ENCODE peak calls at places on chromosomes 2 and 18, in six cellular contexts. One of them, this sample, is unnamed.

GRCh38 chr2:59790186-59791142 is 763.0 kb downstream of the BCL11A start:
- DNase-seq in amniotic stem cell: no peak
- DNase-seq in T-helper 2 cell: no peak
- DNase-seq in endodermal cell: no peak
- DNase-seq in stimulated activated naive CD8-positive, alpha-beta T cell treated with anti-CD3 and anti-CD28 coated beads, Interleukin-15, amount 100 ng/mL, for 72 hours: no peak
- DNase-seq in small intestine: no peak
- DNase-seq in this sample: no peak

GRCh38 chr2:21330786-21331391 is 207.1 kb downstream of the TDRD15 start:
- DNase-seq in amniotic stem cell: no peak
- DNase-seq in T-helper 2 cell: no peak
- DNase-seq in endodermal cell: no peak
- DNase-seq in stimulated activated naive CD8-positive, alpha-beta T cell treated with anti-CD3 and anti-CD28 coated beads, Interleukin-15, amount 100 ng/mL, for 72 hours: no peak
- DNase-seq in small intestine: peak
- DNase-seq in this sample: no peak

GRCh38 chr18:52340466-52341378 is 725 bp downstream of the DCC start:
- DNase-seq in amniotic stem cell: no peak
- DNase-seq in T-helper 2 cell: no peak
- DNase-seq in endodermal cell: no peak
- DNase-seq in stimulated activated naive CD8-positive, alpha-beta T cell treated with anti-CD3 and anti-CD28 coated beads, Interleukin-15, amount 100 ng/mL, for 72 hours: no peak
- DNase-seq in small intestine: no peak
- DNase-seq in this sample: no peak

GRCh38 chr18:12904012-12904516 is 20.0 kb upstream of the PTPN2 start:
- DNase-seq in amniotic stem cell: no peak
- DNase-seq in T-helper 2 cell: no peak
- DNase-seq in endodermal cell: no peak
- DNase-seq in stimulated activated naive CD8-positive, alpha-beta T cell treated with anti-CD3 and anti-CD28 coated beads, Interleukin-15, amount 100 ng/mL, for 72 hours: peak
- DNase-seq in small intestine: no peak
- DNase-seq in this sample: no peak

GRCh38 chr2:48946444-48947048 is 191.0 kb upstream of the LHCGR start:
- DNase-seq in amniotic stem cell: peak
- DNase-seq in T-helper 2 cell: no peak
- DNase-seq in endodermal cell: peak
- DNase-seq in stimulated activated naive CD8-positive, alpha-beta T cell treated with anti-CD3 and anti-CD28 coated beads, Interleukin-15, amount 100 ng/mL, for 72 hours: peak
- DNase-seq in small intestine: peak
- DNase-seq in this sample: peak

GRCh38 chr2:145095641-145096435 is 575.9 kb upstream of the ZEB2 start:
- DNase-seq in amniotic stem cell: no peak
- DNase-seq in T-helper 2 cell: no peak
- DNase-seq in endodermal cell: no peak
- DNase-seq in stimulated activated naive CD8-positive, alpha-beta T cell treated with anti-CD3 and anti-CD28 coated beads, Interleukin-15, amount 100 ng/mL, for 72 hours: no peak
- DNase-seq in small intestine: no peak
- DNase-seq in this sample: no peak

GRCh38 chr18:21593540-21594257 is 6.8 kb downstream of the ESCO1 start:
- DNase-seq in amniotic stem cell: no peak
- DNase-seq in T-helper 2 cell: no peak
- DNase-seq in endodermal cell: no peak
- DNase-seq in stimulated activated naive CD8-positive, alpha-beta T cell treated with anti-CD3 and anti-CD28 coated beads, Interleukin-15, amount 100 ng/mL, for 72 hours: no peak
- DNase-seq in small intestine: no peak
- DNase-seq in this sample: no peak

GRCh38 chr2:183838295-183838694 is 714.1 kb downstream of the NUP35 start:
- DNase-seq in amniotic stem cell: no peak
- DNase-seq in T-helper 2 cell: no peak
- DNase-seq in endodermal cell: no peak
- DNase-seq in stimulated activated naive CD8-positive, alpha-beta T cell treated with anti-CD3 and anti-CD28 coated beads, Interleukin-15, amount 100 ng/mL, for 72 hours: no peak
- DNase-seq in small intestine: no peak
- DNase-seq in this sample: no peak

GRCh38 chr2:69776886-69777777 is 35.2 kb downstream of the ANXA4 start:
- DNase-seq in amniotic stem cell: no peak
- DNase-seq in T-helper 2 cell: no peak
- DNase-seq in endodermal cell: no peak
- DNase-seq in stimulated activated naive CD8-positive, alpha-beta T cell treated with anti-CD3 and anti-CD28 coated beads, Interleukin-15, amount 100 ng/mL, for 72 hours: no peak
- DNase-seq in small intestine: peak
- DNase-seq in this sample: no peak

GRCh38 chr18:6013101-6013790 is 117.9 kb upstream of the TMEM200C start:
- DNase-seq in amniotic stem cell: no peak
- DNase-seq in T-helper 2 cell: no peak
- DNase-seq in endodermal cell: no peak
- DNase-seq in stimulated activated naive CD8-positive, alpha-beta T cell treated with anti-CD3 and anti-CD28 coated beads, Interleukin-15, amount 100 ng/mL, for 72 hours: no peak
- DNase-seq in small intestine: no peak
- DNase-seq in this sample: no peak

GRCh38 chr2:216632952-216633615 is at the start of gene IGFBP2:
- DNase-seq in amniotic stem cell: peak
- DNase-seq in T-helper 2 cell: no peak
- DNase-seq in endodermal cell: peak
- DNase-seq in stimulated activated naive CD8-positive, alpha-beta T cell treated with anti-CD3 and anti-CD28 coated beads, Interleukin-15, amount 100 ng/mL, for 72 hours: peak
- DNase-seq in small intestine: peak
- DNase-seq in this sample: no peak

GRCh38 chr18:74281011-74281638 is 10.6 kb downstream of the CYB5A start:
- DNase-seq in amniotic stem cell: no peak
- DNase-seq in T-helper 2 cell: no peak
- DNase-seq in endodermal cell: peak
- DNase-seq in stimulated activated naive CD8-positive, alpha-beta T cell treated with anti-CD3 and anti-CD28 coated beads, Interleukin-15, amount 100 ng/mL, for 72 hours: no peak
- DNase-seq in small intestine: no peak
- DNase-seq in this sample: no peak

GRCh38 chr2:134778372-134778771 is 59.6 kb upstream of the TMEM163 start:
- DNase-seq in amniotic stem cell: no peak
- DNase-seq in T-helper 2 cell: no peak
- DNase-seq in endodermal cell: peak
- DNase-seq in stimulated activated naive CD8-positive, alpha-beta T cell treated with anti-CD3 and anti-CD28 coated beads, Interleukin-15, amount 100 ng/mL, for 72 hours: no peak
- DNase-seq in small intestine: no peak
- DNase-seq in this sample: no peak

GRCh38 chr2:219417374-219417773 is 803 bp upstream of the DES start:
- DNase-seq in amniotic stem cell: no peak
- DNase-seq in T-helper 2 cell: no peak
- DNase-seq in endodermal cell: peak
- DNase-seq in stimulated activated naive CD8-positive, alpha-beta T cell treated with anti-CD3 and anti-CD28 coated beads, Interleukin-15, amount 100 ng/mL, for 72 hours: no peak
- DNase-seq in small intestine: no peak
- DNase-seq in this sample: no peak

GRCh38 chr2:178484245-178485041 is 4.2 kb downstream of the PLEKHA3 start:
- DNase-seq in amniotic stem cell: no peak
- DNase-seq in T-helper 2 cell: no peak
- DNase-seq in endodermal cell: no peak
- DNase-seq in stimulated activated naive CD8-positive, alpha-beta T cell treated with anti-CD3 and anti-CD28 coated beads, Interleukin-15, amount 100 ng/mL, for 72 hours: no peak
- DNase-seq in small intestine: peak
- DNase-seq in this sample: no peak

GRCh38 chr2:241009601-241010530 is 11.4 kb downstream of the SNED1 start:
- DNase-seq in amniotic stem cell: peak
- DNase-seq in T-helper 2 cell: peak
- DNase-seq in endodermal cell: peak
- DNase-seq in stimulated activated naive CD8-positive, alpha-beta T cell treated with anti-CD3 and anti-CD28 coated beads, Interleukin-15, amount 100 ng/mL, for 72 hours: peak
- DNase-seq in small intestine: peak
- DNase-seq in this sample: no peak

GRCh38 chr2:154386186-154386585 is 312.3 kb upstream of the KCNJ3 start:
- DNase-seq in amniotic stem cell: no peak
- DNase-seq in T-helper 2 cell: no peak
- DNase-seq in endodermal cell: no peak
- DNase-seq in stimulated activated naive CD8-positive, alpha-beta T cell treated with anti-CD3 and anti-CD28 coated beads, Interleukin-15, amount 100 ng/mL, for 72 hours: no peak
- DNase-seq in small intestine: no peak
- DNase-seq in this sample: no peak

GRCh38 chr18:51513525-51513924 is 316.0 kb upstream of the MEX3C start:
- DNase-seq in amniotic stem cell: no peak
- DNase-seq in T-helper 2 cell: no peak
- DNase-seq in endodermal cell: no peak
- DNase-seq in stimulated activated naive CD8-positive, alpha-beta T cell treated with anti-CD3 and anti-CD28 coated beads, Interleukin-15, amount 100 ng/mL, for 72 hours: no peak
- DNase-seq in small intestine: no peak
- DNase-seq in this sample: no peak

GRCh38 chr2:10764896-10765295 is 43.5 kb downstream of the ATP6V1C2 start:
- DNase-seq in amniotic stem cell: no peak
- DNase-seq in T-helper 2 cell: no peak
- DNase-seq in endodermal cell: no peak
- DNase-seq in stimulated activated naive CD8-positive, alpha-beta T cell treated with anti-CD3 and anti-CD28 coated beads, Interleukin-15, amount 100 ng/mL, for 72 hours: no peak
- DNase-seq in small intestine: no peak
- DNase-seq in this sample: no peak